ENCODE peak calls at places on chromosomes 13 and 19, in four cellular contexts. One of them, this sample, is unnamed.

GRCh38 chr13:67148219-67148583 is 81.9 kb downstream of the PCDH9 start:
- DNase-seq in endodermal cell: no peak
- DNase-seq in fibroblast of lung: peak
- DNase-seq in K562: no peak
- DNase-seq in this sample: no peak

GRCh38 chr19:49335071-49335783 is at the start of gene CD37:
- DNase-seq in endodermal cell: peak
- DNase-seq in K562: peak
- DNase-seq in fibroblast of lung: no peak
- DNase-seq in this sample: no peak

GRCh38 chr13:28099396-28100148 is 804 bp downstream of the FLT3 start:
- DNase-seq in endodermal cell: peak
- DNase-seq in K562: no peak
- DNase-seq in fibroblast of lung: no peak
- DNase-seq in this sample: no peak

GRCh38 chr19:14434543-14435319 is 1.6 kb downstream of the PKN1 start:
- DNase-seq in K562: peak
- DNase-seq in fibroblast of lung: peak
- DNase-seq in endodermal cell: no peak
- DNase-seq in this sample: no peak

GRCh38 chr19:31334849-31335624 is 14.2 kb downstream of the TSHZ3 start:
- DNase-seq in K562: no peak
- DNase-seq in endodermal cell: no peak
- DNase-seq in fibroblast of lung: peak
- DNase-seq in this sample: no peak

GRCh38 chr13:50208826-50209335 is 193.6 kb downstream of the KCNRG start:
- DNase-seq in K562: peak
- DNase-seq in endodermal cell: peak
- DNase-seq in fibroblast of lung: peak
- DNase-seq in this sample: peak

GRCh38 chr19:35107541-35107939 is 8.1 kb upstream of the FXYD3 start:
- DNase-seq in endodermal cell: no peak
- DNase-seq in K562: peak
- DNase-seq in fibroblast of lung: peak
- DNase-seq in this sample: no peak

GRCh38 chr13:73778242-73778864 is 355.9 kb downstream of the KLF12 start:
- DNase-seq in fibroblast of lung: no peak
- DNase-seq in endodermal cell: no peak
- DNase-seq in K562: no peak
- DNase-seq in this sample: no peak

GRCh38 chr19:16136185-16137067 is 7.1 kb upstream of the HSH2D start:
- DNase-seq in fibroblast of lung: no peak
- DNase-seq in endodermal cell: peak
- DNase-seq in K562: no peak
- DNase-seq in this sample: peak

GRCh38 chr13:74115138-74115537 is 19.1 kb downstream of the KLF12 start:
- DNase-seq in fibroblast of lung: peak
- DNase-seq in K562: no peak
- DNase-seq in endodermal cell: no peak
- DNase-seq in this sample: no peak

GRCh38 chr19:39816287-39817048 is 17.5 kb downstream of the DYRK1B start:
- DNase-seq in endodermal cell: no peak
- DNase-seq in fibroblast of lung: no peak
- DNase-seq in K562: no peak
- DNase-seq in this sample: no peak

GRCh38 chr19:852136-853013 is at the start of gene ELANE:
- DNase-seq in K562: no peak
- DNase-seq in endodermal cell: no peak
- DNase-seq in fibroblast of lung: no peak
- DNase-seq in this sample: no peak

GRCh38 chr13:57507752-57508463 is 123.6 kb upstream of the PCDH17 start:
- DNase-seq in fibroblast of lung: no peak
- DNase-seq in endodermal cell: no peak
- DNase-seq in K562: no peak
- DNase-seq in this sample: no peak

GRCh38 chr13:41562083-41562482 is 104.7 kb downstream of the RGCC start:
- DNase-seq in fibroblast of lung: peak
- DNase-seq in K562: no peak
- DNase-seq in endodermal cell: no peak
- DNase-seq in this sample: no peak

GRCh38 chr13:30708541-30708940 is 26.8 kb upstream of the ALOX5AP start:
- DNase-seq in endodermal cell: no peak
- DNase-seq in K562: no peak
- DNase-seq in fibroblast of lung: peak
- DNase-seq in this sample: no peak

GRCh38 chr19:45130888-45131615 is 29.7 kb downstream of the NKPD1 start:
- DNase-seq in fibroblast of lung: peak
- DNase-seq in K562: no peak
- DNase-seq in endodermal cell: no peak
- DNase-seq in this sample: no peak

GRCh38 chr13:71493189-71493588 is 373.8 kb downstream of the DACH1 start:
- DNase-seq in endodermal cell: no peak
- DNase-seq in fibroblast of lung: no peak
- DNase-seq in K562: no peak
- DNase-seq in this sample: no peak

GRCh38 chr13:57224414-57224813 is 57.4 kb downstream of the PRR20E start:
- DNase-seq in endodermal cell: no peak
- DNase-seq in K562: no peak
- DNase-seq in fibroblast of lung: no peak
- DNase-seq in this sample: no peak

GRCh38 chr19:45152504-45153338 is 8.1 kb downstream of the NKPD1 start:
- DNase-seq in endodermal cell: peak
- DNase-seq in K562: no peak
- DNase-seq in fibroblast of lung: peak
- DNase-seq in this sample: peak

GRCh38 chr13:93411281-93411680 is 184.7 kb downstream of the GPC6 start:
- DNase-seq in endodermal cell: no peak
- DNase-seq in K562: no peak
- DNase-seq in fibroblast of lung: peak
- DNase-seq in this sample: no peak

GRCh38 chr19:4583961-4584669 is 24.6 kb upstream of the SEMA6B start:
- DNase-seq in endodermal cell: peak
- DNase-seq in fibroblast of lung: peak
- DNase-seq in K562: peak
- DNase-seq in this sample: peak

GRCh38 chr13:27425918-27426630 is 1.7 kb downstream of the GTF3A start:
- DNase-seq in endodermal cell: peak
- DNase-seq in fibroblast of lung: peak
- DNase-seq in K562: peak
- DNase-seq in this sample: peak

GRCh38 chr19:33355535-33355934 is 18.0 kb upstream of the CEBPG start:
- DNase-seq in endodermal cell: no peak
- DNase-seq in fibroblast of lung: no peak
- DNase-seq in K562: no peak
- DNase-seq in this sample: no peak

GRCh38 chr13:113049521-113049941 is 56.1 kb upstream of the F7 start:
- DNase-seq in endodermal cell: no peak
- DNase-seq in fibroblast of lung: no peak
- DNase-seq in K562: no peak
- DNase-seq in this sample: no peak

GRCh38 chr19:49017666-49018351 is 918 bp upstream of the LHB start:
- DNase-seq in endodermal cell: peak
- DNase-seq in K562: peak
- DNase-seq in fibroblast of lung: peak
- DNase-seq in this sample: peak

GRCh38 chr19:19900574-19901444 is at the start of gene ZNF93:
- DNase-seq in endodermal cell: peak
- DNase-seq in fibroblast of lung: peak
- DNase-seq in K562: peak
- DNase-seq in this sample: peak

GRCh38 chr13:40813662-40814454 is 24.4 kb downstream of the SLC25A15 start:
- DNase-seq in fibroblast of lung: peak
- DNase-seq in endodermal cell: peak
- DNase-seq in K562: no peak
- DNase-seq in this sample: peak

GRCh38 chr13:50543767-50544166 is 299.7 kb downstream of the DLEU7 start:
- DNase-seq in K562: no peak
- DNase-seq in endodermal cell: no peak
- DNase-seq in fibroblast of lung: peak
- DNase-seq in this sample: no peak

GRCh38 chr13:22505489-22505888 is 675.3 kb upstream of the SGCG start:
- DNase-seq in fibroblast of lung: peak
- DNase-seq in endodermal cell: no peak
- DNase-seq in K562: no peak
- DNase-seq in this sample: no peak

GRCh38 chr13:37656247-37656940 is 57.8 kb upstream of the POSTN start:
- DNase-seq in K562: no peak
- DNase-seq in endodermal cell: no peak
- DNase-seq in fibroblast of lung: peak
- DNase-seq in this sample: peak
- H3K9ac ChIP-seq in K562: no peak
- H3K9ac ChIP-seq in endodermal cell: no peak
- H3K9ac ChIP-seq in fibroblast of lung: no peak
- H3K9ac ChIP-seq in this sample: no peak

DNA sequence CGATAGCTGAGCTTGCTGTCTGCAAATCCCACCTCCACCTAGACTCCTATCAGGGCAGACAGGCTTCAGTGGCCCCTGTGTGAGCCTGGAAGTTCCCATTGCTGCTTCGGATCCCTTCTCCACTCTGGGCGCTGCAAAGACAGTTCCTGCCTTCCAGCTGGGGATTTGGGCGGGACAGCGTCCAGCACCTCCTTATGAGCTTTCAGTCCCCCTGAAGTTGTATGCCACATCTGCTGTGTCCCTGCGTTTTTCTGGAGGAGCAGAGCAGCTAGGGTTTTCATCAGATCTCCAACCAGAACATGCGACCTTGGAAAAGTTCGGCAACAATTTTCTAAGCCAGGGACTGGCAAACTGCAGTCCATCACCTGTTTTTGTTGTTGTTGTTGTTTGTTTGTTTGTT is 38.0 kb downstream of the ARHGEF18 start:
- DNase-seq in K562: no peak
- DNase-seq in fibroblast of lung: no peak
- DNase-seq in endodermal cell: no peak
- DNase-seq in this sample: no peak
- H3K27ac ChIP-seq in K562: no peak
- H3K27ac ChIP-seq in fibroblast of lung: no peak
- H3K27ac ChIP-seq in endodermal cell: no peak
- H3K27ac ChIP-seq in this sample: no peak

GRCh38 chr13:110138700-110139036 is 168.3 kb downstream of the COL4A1 start:
- DNase-seq in K562: no peak
- DNase-seq in endodermal cell: no peak
- DNase-seq in fibroblast of lung: no peak
- DNase-seq in this sample: no peak
- H3K9ac ChIP-seq in K562: no peak
- H3K9ac ChIP-seq in endodermal cell: no peak
- H3K9ac ChIP-seq in fibroblast of lung: peak
- H3K9ac ChIP-seq in this sample: peak

GRCh38 chr13:34591801-34592454 is 350.1 kb upstream of the NBEA start:
- DNase-seq in fibroblast of lung: peak
- DNase-seq in endodermal cell: no peak
- DNase-seq in K562: no peak
- DNase-seq in this sample: peak
- H3K27ac ChIP-seq in fibroblast of lung: no peak
- H3K27ac ChIP-seq in endodermal cell: no peak
- H3K27ac ChIP-seq in K562: no peak
- H3K27ac ChIP-seq in this sample: no peak

GRCh38 chr13:110135977-110136597 is 170.9 kb downstream of the COL4A1 start:
- DNase-seq in fibroblast of lung: no peak
- DNase-seq in K562: no peak
- DNase-seq in endodermal cell: no peak
- DNase-seq in this sample: no peak
- H3K9ac ChIP-seq in fibroblast of lung: no peak
- H3K9ac ChIP-seq in K562: no peak
- H3K9ac ChIP-seq in endodermal cell: no peak
- H3K9ac ChIP-seq in this sample: no peak

GRCh38 chr13:25069236-25069635 is 26.7 kb upstream of the PABPC3 start:
- DNase-seq in endodermal cell: no peak
- DNase-seq in fibroblast of lung: no peak
- DNase-seq in K562: no peak
- DNase-seq in this sample: no peak

GRCh38 chr13:25067054-25067453 is 28.9 kb upstream of the PABPC3 start:
- DNase-seq in fibroblast of lung: no peak
- DNase-seq in endodermal cell: no peak
- DNase-seq in K562: no peak
- DNase-seq in this sample: peak

GRCh38 chr13:25064396-25064795 is 31.5 kb upstream of the PABPC3 start:
- DNase-seq in K562: no peak
- DNase-seq in fibroblast of lung: no peak
- DNase-seq in endodermal cell: no peak
- DNase-seq in this sample: no peak

GRCh38 chr13:25068810-25069209 is 27.1 kb upstream of the PABPC3 start:
- DNase-seq in endodermal cell: no peak
- DNase-seq in fibroblast of lung: no peak
- DNase-seq in K562: no peak
- DNase-seq in this sample: no peak

DNA sequence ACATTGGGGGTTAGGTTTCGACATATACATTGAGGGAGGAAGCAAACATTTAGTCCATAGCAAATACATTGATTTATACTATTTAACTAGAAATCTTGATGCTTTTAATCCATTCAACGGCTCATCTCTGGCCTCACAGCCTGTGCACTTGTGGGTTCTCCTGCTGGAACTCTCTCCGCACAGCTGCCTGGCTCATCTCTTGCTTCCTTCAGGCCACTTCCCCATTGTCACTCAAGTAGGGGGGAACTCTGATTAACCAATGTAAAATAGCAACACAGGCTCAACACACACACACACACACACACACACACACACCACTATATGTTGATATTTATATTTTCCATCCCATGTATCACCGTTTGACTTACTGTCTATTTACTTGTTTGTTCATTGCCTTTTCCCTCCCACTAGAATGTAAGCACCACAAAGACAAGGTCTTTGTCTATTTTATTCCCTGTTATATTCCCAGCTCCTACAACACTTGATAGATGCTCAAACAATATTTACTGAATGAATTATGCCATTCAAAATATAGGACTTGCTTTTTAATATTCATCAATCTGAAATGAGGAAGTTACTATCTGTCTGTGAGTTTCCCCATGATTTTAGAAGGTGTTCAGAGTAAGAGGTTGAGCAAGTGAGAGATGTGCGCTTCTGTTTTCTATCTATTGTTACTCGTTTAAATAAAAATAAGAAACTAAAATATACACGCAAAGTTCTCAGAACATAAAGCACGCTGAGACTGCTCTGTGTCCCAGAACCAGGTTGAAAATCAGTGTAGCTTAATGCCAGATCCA is 29.8 kb upstream of the PABPC3 start:
- DNase-seq in endodermal cell: no peak
- DNase-seq in fibroblast of lung: no peak
- DNase-seq in K562: no peak
- DNase-seq in this sample: no peak
- H3K27ac ChIP-seq in endodermal cell: no peak
- H3K27ac ChIP-seq in fibroblast of lung: no peak
- H3K27ac ChIP-seq in K562: no peak
- H3K27ac ChIP-seq in this sample: no peak

GRCh38 chr13:106917673-106918652 is 350.0 kb upstream of the ARGLU1 start:
- DNase-seq in endodermal cell: peak
- DNase-seq in fibroblast of lung: peak
- DNase-seq in K562: peak
- DNase-seq in this sample: peak

GRCh38 chr13:106919093-106919492 is 351.2 kb upstream of the ARGLU1 start:
- DNase-seq in K562: no peak
- DNase-seq in fibroblast of lung: no peak
- DNase-seq in endodermal cell: no peak
- DNase-seq in this sample: no peak

GRCh38 chr13:106917024-106917491 is 349.1 kb upstream of the ARGLU1 start:
- DNase-seq in endodermal cell: no peak
- DNase-seq in fibroblast of lung: no peak
- DNase-seq in K562: no peak
- DNase-seq in this sample: no peak

GRCh38 chr13:106922384-106922783 is 354.4 kb upstream of the ARGLU1 start:
- DNase-seq in endodermal cell: no peak
- DNase-seq in K562: no peak
- DNase-seq in fibroblast of lung: no peak
- DNase-seq in this sample: no peak

GRCh38 chr13:106919638-106920037 is 351.7 kb upstream of the ARGLU1 start:
- DNase-seq in endodermal cell: peak
- DNase-seq in fibroblast of lung: peak
- DNase-seq in K562: no peak
- DNase-seq in this sample: no peak
- H3K9ac ChIP-seq in endodermal cell: no peak
- H3K9ac ChIP-seq in fibroblast of lung: no peak
- H3K9ac ChIP-seq in K562: no peak
- H3K9ac ChIP-seq in this sample: no peak